ENCODE peak calls at places on chromosomes 5 and 9, in five cellular contexts. Q is CD8-positive, alpha-beta memory T cell; I is AG04450; O is T1000; B is frontal cortex. W is an unnamed sample.

GRCh38 chr5:13866792-13867191 is 77.7 kb downstream of the DNAH5 start:
- DNase-seq in I (no peak), B (no peak), Q (no peak), O (no peak), W (peak)

GRCh38 chr9:88998506-88998905 is 7.2 kb downstream of the S1PR3 start:
- DNase-seq in Q (no peak), O (no peak), B (no peak), I (no peak), W (no peak)

GRCh38 chr5:149580808-149581191 is 498 bp upstream of the ARHGEF37 start:
- DNase-seq in I (no peak), Q (no peak), O (no peak), B (no peak), W (no peak)

GRCh38 chr9:96651626-96652025 is 3.5 kb downstream of the PRXL2C start:
- DNase-seq in Q (no peak), I (no peak), B (peak), O (no peak), W (no peak)

GRCh38 chr5:167813381-167813780 is 478.1 kb upstream of the WWC1 start:
- DNase-seq in Q (no peak), I (no peak), O (no peak), B (no peak), W (peak)

GRCh38 chr9:126621056-126621918 is 7.6 kb downstream of the LMX1B start:
- DNase-seq in O (no peak), I (no peak), B (no peak), Q (no peak), W (no peak)

GRCh38 chr9:125785187-125785840 is 38.1 kb downstream of the PBX3 start:
- DNase-seq in B (no peak), O (no peak), I (no peak), Q (no peak), W (no peak)

GRCh38 chr5:54902817-54903473 is 82.4 kb downstream of the ESM1 start:
- DNase-seq in B (no peak), I (no peak), Q (peak), O (no peak), W (no peak)

GRCh38 chr5:18003784-18004183 is 369.5 kb downstream of the TAF11L14 start:
- DNase-seq in B (no peak), O (no peak), Q (no peak), I (no peak), W (no peak)

GRCh38 chr9:5364294-5364990 is 24.8 kb upstream of the RLN1 start:
- DNase-seq in I (no peak), Q (no peak), O (no peak), B (no peak), W (no peak)

GRCh38 chr9:133184971-133185370 is 21.3 kb upstream of the GBGT1 start:
- DNase-seq in B (peak), Q (no peak), O (no peak), I (peak), W (peak)

GRCh38 chr5:54281933-54282332 is 28.4 kb downstream of the ARL15 start:
- DNase-seq in B (no peak), Q (no peak), O (no peak), I (no peak), W (no peak)

GRCh38 chr9:28155067-28155466 is 581.8 kb upstream of the C9orf72 start:
- DNase-seq in B (no peak), O (no peak), Q (no peak), I (no peak), W (no peak)

GRCh38 chr5:168404366-168404765 is 81.9 kb upstream of the RARS1 start:
- DNase-seq in O (peak), B (peak), Q (no peak), I (peak), W (no peak)

GRCh38 chr9:136439550-136440408 is at the start of gene INPP5E:
- DNase-seq in I (no peak), Q (peak), O (peak), B (peak), W (peak)

GRCh38 chr9:114889802-114890224 is 40.6 kb downstream of the TNFSF8 start:
- DNase-seq in O (no peak), B (no peak), I (no peak), Q (no peak), W (no peak)

GRCh38 chr5:158943057-158943456 is 156.7 kb downstream of the EBF1 start:
- DNase-seq in Q (no peak), I (peak), B (no peak), O (peak), W (no peak)

GRCh38 chr9:35996358-35996970 is 38.5 kb upstream of the OR2S2 start:
- DNase-seq in Q (no peak), O (peak), I (no peak), B (no peak), W (no peak)

GRCh38 chr5:75601996-75602395 is 9.3 kb upstream of the ANKDD1B start:
- DNase-seq in Q (no peak), I (peak), O (peak), B (no peak), W (no peak)

W was measured in Caco-2.